ENCODE peak calls at places on chromosomes 2 and 18, in six cellular contexts. H is HepG2, F is HCT116, E is K562, O is SK-N-SH, W is H1. Z is an unnamed sample.

GRCh38 chr2:178863856-178864620 is 56.8 kb upstream of the TTN start:
- DNase-seq in H (no peak), F (no peak), E (no peak), O (no peak), W (no peak), Z (no peak)

GRCh38 chr2:222939208-222939846 is 78.5 kb downstream of the ACSL3 start:
- DNase-seq in H (peak; percentile 79), F (peak; percentile 56), E (peak; percentile 37), O (peak; percentile 35), W (peak; percentile 59), Z (peak; percentile 12)

GRCh38 chr2:10798783-10799182 is 13.8 kb downstream of the PDIA6 start:
- DNase-seq in H (no peak), F (no peak), E (peak; percentile 39), O (peak; percentile 45), W (no peak), Z (no peak)

GRCh38 chr2:145744541-145745386 is 1224.8 kb upstream of the ZEB2 start:
- DNase-seq in H (no peak), F (no peak), E (no peak), O (no peak), W (no peak), Z (no peak)

GRCh38 chr2:151498178-151498577 is 88.5 kb downstream of the RIF1 start:
- DNase-seq in H (no peak), F (no peak), E (no peak), O (no peak), W (no peak), Z (no peak)

GRCh38 chr2:80476535-80477117 is 172.1 kb upstream of the LRRTM1 start:
- DNase-seq in H (no peak), F (no peak), E (no peak), O (peak; percentile 8), W (no peak), Z (no peak)

GRCh38 chr2:98508690-98509054 is 64.0 kb downstream of the INPP4A start:
- DNase-seq in H (no peak), F (no peak), E (peak; percentile 49), O (no peak), W (no peak), Z (no peak)

GRCh38 chr2:221097568-221097915 is 474.6 kb downstream of the EPHA4 start:
- DNase-seq in H (no peak), F (no peak), E (no peak), O (no peak), W (no peak), Z (no peak)

GRCh38 chr2:102253753-102254150 is 57.6 kb upstream of the IL1RL1 start:
- DNase-seq in H (no peak), F (no peak), E (no peak), O (no peak), W (no peak), Z (no peak)

GRCh38 chr18:12056034-12056883 is 37.4 kb upstream of the ANKRD62 start:
- DNase-seq in H (no peak), F (no peak), E (no peak), O (no peak), W (no peak), Z (no peak)

GRCh38 chr18:61400016-61400630 is 66.9 kb downstream of the CDH20 start:
- DNase-seq in H (no peak), F (no peak), E (no peak), O (no peak), W (no peak), Z (no peak)

GRCh38 chr2:232325324-232326273 is 53.0 kb upstream of the ALPP start:
- DNase-seq in H (peak; percentile 42), F (no peak), E (peak; percentile 21), O (peak; percentile 71), W (no peak), Z (no peak)

GRCh38 chr2:172677363-172677762 is 58.3 kb upstream of the RAPGEF4 start:
- DNase-seq in H (no peak), F (no peak), E (no peak), O (no peak), W (no peak), Z (no peak)

GRCh38 chr18:67980241-67980640 is 463.7 kb upstream of the DSEL start:
- DNase-seq in H (no peak), F (no peak), E (no peak), O (no peak), W (no peak), Z (no peak)

GRCh38 chr2:66440692-66441091 is 5.8 kb downstream of the MEIS1 start:
- DNase-seq in H (no peak), F (no peak), E (no peak), O (no peak), W (no peak), Z (no peak)

GRCh38 chr18:48891721-48892120 is 59.0 kb downstream of the SMAD7 start:
- DNase-seq in H (no peak), F (no peak), E (no peak), O (no peak), W (no peak), Z (no peak)

GRCh38 chr2:217972037-217972436 is 30.8 kb downstream of the TNS1 start:
- DNase-seq in H (no peak), F (no peak), E (no peak), O (no peak), W (no peak), Z (no peak)

GRCh38 chr18:10499230-10499629 is 26.6 kb upstream of the NAPG start:
- DNase-seq in H (no peak), F (no peak), E (no peak), O (no peak), W (no peak), Z (no peak)

GRCh38 chr2:239146011-239146641 is 254.7 kb downstream of the HDAC4 start:
- DNase-seq in H (no peak), F (no peak), E (no peak), O (no peak), W (no peak), Z (no peak)

GRCh38 chr2:47070920-47071824 is 83.9 kb downstream of the STPG4 start:
- DNase-seq in H (peak; percentile 93), F (no peak), E (no peak), O (no peak), W (no peak), Z (no peak)

GRCh38 chr2:7847321-7847720 is 834.5 kb upstream of the ID2 start:
- DNase-seq in H (no peak), F (no peak), E (no peak), O (no peak), W (no peak), Z (no peak)

GRCh38 chr2:14520385-14520945 is 112.1 kb upstream of the LRATD1 start:
- DNase-seq in H (no peak), F (no peak), E (no peak), O (no peak), W (no peak), Z (no peak)

GRCh38 chr18:44826418-44827259 is 146.0 kb downstream of the SETBP1 start:
- DNase-seq in H (no peak), F (no peak), E (no peak), O (no peak), W (no peak), Z (no peak)

GRCh38 chr2:234494361-234495075 is 2.4 kb downstream of the ARL4C start:
- DNase-seq in H (no peak), F (no peak), E (no peak), O (no peak), W (no peak), Z (no peak)

GRCh38 chr2:27661371-27661770 is 2.0 kb downstream of the SUPT7L start:
- DNase-seq in H (no peak), F (no peak), E (no peak), O (no peak), W (no peak), Z (no peak)

GRCh38 chr2:46615555-46616487 is 136.5 kb downstream of the TMEM247 start:
- DNase-seq in H (peak; percentile 54), F (no peak), E (no peak), O (no peak), W (no peak), Z (no peak)

GRCh38 chr18:61965306-61965705 is 72.5 kb upstream of the RNF152 start:
- DNase-seq in H (no peak), F (no peak), E (no peak), O (no peak), W (no peak), Z (no peak)

GRCh38 chr2:95232232-95232631 is 24.9 kb downstream of the ZNF892 start:
- DNase-seq in H (no peak), F (no peak), E (no peak), O (no peak), W (no peak), Z (peak; percentile 2)

DNA sequence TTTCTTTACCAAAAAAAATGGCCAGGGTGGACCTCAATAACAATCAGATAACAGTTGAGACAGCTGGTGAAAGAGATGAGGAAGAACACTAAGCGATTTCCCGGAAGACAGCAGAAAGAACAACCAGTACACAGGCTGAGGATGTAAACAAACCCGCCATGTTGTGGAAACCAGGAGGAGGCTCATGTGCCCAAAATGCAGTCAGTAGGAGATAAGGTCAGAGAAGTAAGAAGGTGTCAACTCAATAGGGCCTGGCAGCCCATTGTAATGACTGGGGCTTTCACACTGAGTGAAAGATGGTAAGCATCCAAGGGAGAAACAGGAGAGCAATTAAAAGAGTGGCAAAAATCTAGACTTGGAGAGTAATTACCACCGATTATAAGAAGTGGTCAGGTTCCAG is 77.5 kb upstream of the CYP1B1 start:
- DNase-seq in H (no peak), F (no peak), E (peak; percentile 13), O (no peak), W (no peak), Z (no peak)
- TF ChIP-seq JUND in H (no peak), F (no peak), E (no peak), O (no peak), W (no peak), Z (no peak)

GRCh38 chr2:72932805-72933204 is 15.5 kb downstream of the EMX1 start:
- DNase-seq in H (no peak), F (no peak), E (no peak), O (no peak), W (no peak), Z (no peak)

GRCh38 chr2:72931280-72931910 is 14.1 kb downstream of the EMX1 start:
- DNase-seq in H (no peak), F (no peak), E (no peak), O (no peak), W (no peak), Z (no peak)

GRCh38 chr2:72933646-72934151 is 16.4 kb downstream of the EMX1 start:
- DNase-seq in H (no peak), F (no peak), E (no peak), O (no peak), W (no peak), Z (no peak)

GRCh38 chr2:72933207-72933606 is 15.9 kb downstream of the EMX1 start:
- DNase-seq in H (no peak), F (no peak), E (no peak), O (no peak), W (no peak), Z (no peak)

GRCh38 chr2:72932045-72932444 is 14.7 kb downstream of the EMX1 start:
- DNase-seq in H (no peak), F (no peak), E (no peak), O (no peak), W (no peak), Z (no peak)
- TF ChIP-seq JUND in H (no peak), F (no peak), E (no peak), O (no peak), W (no peak), Z (no peak)

DNA sequence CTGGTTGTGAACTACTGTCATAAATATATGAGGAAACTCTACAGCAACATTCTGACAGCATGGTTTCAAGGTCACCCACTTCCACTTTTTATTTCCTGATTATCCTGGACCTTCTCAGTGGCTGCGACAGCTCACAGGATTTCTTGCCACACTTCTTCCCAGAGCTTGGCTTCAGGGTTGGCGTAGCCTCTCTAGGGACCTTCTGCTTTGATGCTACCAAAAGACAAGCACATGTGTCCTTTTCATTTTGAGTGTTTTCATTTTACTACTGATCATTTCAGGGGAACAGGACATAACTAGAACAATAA is 9.5 kb downstream of the VIT start:
- DNase-seq in H (no peak), F (no peak), E (no peak), O (no peak), W (no peak), Z (no peak)
- TF ChIP-seq JUND in H (no peak), F (no peak), E (no peak), O (no peak), W (no peak), Z (no peak)

GRCh38 chr2:140949932-140950331 is 1180.9 kb downstream of the LRP1B start:
- DNase-seq in H (no peak), F (no peak), E (no peak), O (no peak), W (no peak), Z (no peak)
- TF ChIP-seq JUND in H (no peak), F (no peak), E (no peak), O (no peak), W (no peak), Z (no peak)

Z was measured in T47D.